ENCODE peak calls at places on chromosomes 5 and 9, in nine cellular contexts. H is NCI-H2171 treated with DMSO at 0.1 percent for 48 hours; F is SK-MEL-5; E is GM12891; L is IMR-90; J is HL-60; B is colonic mucosa; Q is GM18507; K is effector memory CD4-positive, alpha-beta T cell. N is an unnamed sample.

GRCh38 chr5:145988993-145989392 is 52.6 kb downstream of the SH3RF2 start:
- DNase-seq in H (no peak), F (no peak), E (no peak), L (no peak), J (no peak), B (no peak), Q (no peak), K (no peak), N (no peak)

GRCh38 chr9:114015607-114016006 is 62.5 kb downstream of the AMBP start:
- DNase-seq in H (no peak), F (no peak), E (no peak), L (no peak), J (no peak), B (no peak), Q (no peak), K (no peak), N (no peak)

GRCh38 chr5:55219770-55220169 is 7.3 kb downstream of the MCIDAS start:
- DNase-seq in H (no peak), F (no peak), E (no peak), L (no peak), J (no peak), B (no peak), Q (no peak), K (no peak), N (no peak)

GRCh38 chr5:8606231-8606630 is 737.3 kb downstream of the MTRR start:
- DNase-seq in H (no peak), F (no peak), E (no peak), L (no peak), J (no peak), B (no peak), Q (no peak), K (no peak), N (no peak)

GRCh38 chr5:141778211-141778610 is 96.2 kb upstream of the ARAP3 start:
- DNase-seq in H (peak; percentile 60), F (no peak), E (no peak), L (peak; percentile 86), J (no peak), B (no peak), Q (no peak), K (no peak), N (no peak)

GRCh38 chr5:73365301-73365853 is 83.2 kb downstream of the FOXD1 start:
- DNase-seq in H (no peak), F (no peak), E (no peak), L (peak; percentile 96), J (no peak), B (no peak), Q (no peak), K (no peak), N (no peak)

GRCh38 chr5:32753765-32754164 is 42.6 kb downstream of the NPR3 start:
- DNase-seq in H (no peak), F (no peak), E (no peak), L (peak; percentile 51), J (no peak), B (no peak), Q (no peak), K (no peak), N (no peak)

GRCh38 chr5:32309766-32310165 is 3.0 kb downstream of the MTMR12 start:
- DNase-seq in H (no peak), F (no peak), E (no peak), L (no peak), J (no peak), B (no peak), Q (no peak), K (no peak), N (peak; percentile 39)

GRCh38 chr5:150398432-150399157 is 14.1 kb downstream of the CD74 start:
- DNase-seq in H (no peak), F (peak; percentile 22), E (peak; percentile 62), L (no peak), J (no peak), B (no peak), Q (no peak), K (no peak), N (no peak)

GRCh38 chr5:65263291-65263690 is 218.4 kb downstream of the ADAMTS6 start:
- DNase-seq in H (no peak), F (no peak), E (no peak), L (peak; percentile 20), J (no peak), B (no peak), Q (no peak), K (no peak), N (no peak)

GRCh38 chr9:133035669-133036068 is 4.9 kb downstream of the GTF3C5 start:
- DNase-seq in H (no peak), F (no peak), E (no peak), L (no peak), J (peak; percentile 44), B (no peak), Q (no peak), K (no peak), N (no peak)

GRCh38 chr5:103774736-103775135 is 212.1 kb upstream of the NUDT12 start:
- DNase-seq in H (no peak), F (no peak), E (no peak), L (peak; percentile 5), J (no peak), B (no peak), Q (no peak), K (no peak), N (no peak)

GRCh38 chr5:170482511-170482910 is 21.3 kb upstream of the KCNIP1 start:
- DNase-seq in H (no peak), F (no peak), E (no peak), L (no peak), J (no peak), B (no peak), Q (no peak), K (no peak), N (no peak)

GRCh38 chr9:132857031-132857430 is 21.1 kb downstream of the AK8 start:
- DNase-seq in H (no peak), F (no peak), E (no peak), L (peak; percentile 72), J (no peak), B (peak; percentile 44), Q (no peak), K (no peak), N (no peak)

GRCh38 chr9:18703086-18703750 is 229.3 kb downstream of the ADAMTSL1 start:
- DNase-seq in H (no peak), F (no peak), E (no peak), L (peak; percentile 33), J (no peak), B (no peak), Q (no peak), K (no peak), N (no peak)

GRCh38 chr5:154714271-154714986 is 40.7 kb upstream of the LARP1 start:
- DNase-seq in H (no peak), F (no peak), E (peak; percentile 39), L (peak; percentile 77), J (peak; percentile 14), B (peak; percentile 60), Q (peak; percentile 14), K (no peak), N (peak; percentile 67)

N was measured in MV-4-11.